ENCODE peak calls at places on chromosomes 6 and 20, in five cellular contexts. K is GM23338; C is CD4-positive, CD25-positive, alpha-beta regulatory T cell; W is Panc1; X is psoas muscle. Z is an unnamed sample. For H3K4me1, the result is how much of the 10 kb centered on the place peaks cover.

GRCh38 chr6:168138436-168138835 is 59.4 kb upstream of the FRMD1 start:
- DNase-seq in X (no peak), K (no peak), W (no peak), C (no peak), Z (no peak)

GRCh38 chr6:157946865-157947532 is 34.7 kb upstream of the SYNJ2 start:
- DNase-seq in W (peak), C (no peak), K (peak), X (no peak), Z (no peak)

GRCh38 chr6:42661540-42662153 is 60.8 kb downstream of the PRPH2 start:
- DNase-seq in X (peak), K (peak), W (peak), C (peak), Z (peak)

GRCh38 chr6:46320505-46320904 is 149.7 kb upstream of the ENPP5 start:
- DNase-seq in X (no peak), C (no peak), W (no peak), K (no peak), Z (no peak)

GRCh38 chr20:62665826-62666735 is 23.8 kb downstream of the SLCO4A1 start:
- DNase-seq in X (no peak), C (no peak), W (no peak), K (no peak), Z (no peak)

GRCh38 chr6:30684386-30685156 is 1.9 kb downstream of the PPP1R18 start:
- DNase-seq in K (no peak), C (peak), X (peak), W (no peak), Z (peak)

GRCh38 chr20:10419550-10420133 is 14.4 kb downstream of the MKKS start:
- DNase-seq in X (no peak), C (no peak), W (peak), K (no peak), Z (no peak)

GRCh38 chr6:105616521-105616920 is 213.6 kb upstream of the PREP start:
- DNase-seq in W (no peak), K (no peak), X (no peak), C (no peak), Z (no peak)

GRCh38 chr6:90948540-90948939 is 361.7 kb upstream of the MAP3K7 start:
- DNase-seq in W (no peak), X (no peak), K (no peak), C (no peak), Z (peak)

GRCh38 chr20:22890605-22891300 is 144.4 kb upstream of the SSTR4 start:
- DNase-seq in C (no peak), K (no peak), W (no peak), X (no peak), Z (no peak)

GRCh38 chr6:156828280-156828703 is 51.1 kb downstream of the ARID1B start:
- DNase-seq in W (peak), K (no peak), X (peak), C (no peak), Z (no peak)

GRCh38 chr6:150636808-150637207 is 37.1 kb downstream of the PLEKHG1 start:
- DNase-seq in K (no peak), C (no peak), X (no peak), W (no peak), Z (no peak)

GRCh38 chr6:150635906-150636514 is 36.3 kb downstream of the PLEKHG1 start:
- DNase-seq in K (no peak), X (no peak), C (no peak), W (no peak), Z (no peak)

GRCh38 chr6:150633466-150633795 is 33.7 kb downstream of the PLEKHG1 start:
- DNase-seq in K (no peak), W (no peak), C (no peak), X (no peak), Z (no peak)

GRCh38 chr6:150632785-150633465 is 33.2 kb downstream of the PLEKHG1 start:
- DNase-seq in X (no peak), W (no peak), C (no peak), K (no peak), Z (no peak)

GRCh38 chr6:150634641-150635292 is 35.1 kb downstream of the PLEKHG1 start:
- DNase-seq in K (peak), C (no peak), W (no peak), X (no peak), Z (no peak)
- H3K4me1 ChIP-seq in K (under half), C (under half), W (under half), X (under half), Z (under half)

DNA sequence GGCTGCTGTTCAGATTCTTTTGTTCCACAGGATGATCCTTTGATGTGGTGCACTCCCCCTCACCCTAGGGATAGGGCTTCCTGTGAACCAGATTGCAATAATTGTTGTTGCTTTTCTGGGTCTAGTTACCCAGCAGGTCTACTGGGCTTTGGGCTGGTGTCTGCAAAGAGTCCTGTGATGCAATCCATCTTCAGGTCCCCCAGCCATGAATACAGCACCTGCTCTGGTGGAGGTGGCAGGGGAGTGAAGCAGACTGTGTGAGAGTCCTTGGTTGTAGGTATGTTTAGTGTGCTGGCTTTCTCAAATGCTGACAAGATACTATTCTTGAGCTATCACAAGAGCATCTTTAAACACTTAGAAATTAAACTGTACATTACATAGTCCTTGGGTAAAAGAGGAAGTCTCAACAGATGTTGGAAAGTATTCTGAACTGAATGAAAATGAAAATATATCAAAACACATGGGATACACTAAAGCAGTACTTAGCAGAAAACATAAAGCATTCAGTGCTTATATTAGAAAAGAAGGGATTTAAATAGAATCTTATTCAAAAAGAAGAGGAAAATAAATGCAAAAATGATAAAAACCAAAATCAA is 49.1 kb upstream of the CCR6 start:
- DNase-seq in X (no peak), C (no peak), W (no peak), K (no peak), Z (no peak)
- H3K4me3 ChIP-seq in X (no peak), C (no peak), W (no peak), K (no peak), Z (no peak)

GRCh38 chr6:108637963-108638362 is 77.2 kb downstream of the FOXO3 start:
- DNase-seq in K (no peak), W (no peak), X (no peak), C (no peak), Z (no peak)
- H3K4me1 ChIP-seq in K (half or more), W (under half), X (half or more), C (under half), Z (under half)

DNA sequence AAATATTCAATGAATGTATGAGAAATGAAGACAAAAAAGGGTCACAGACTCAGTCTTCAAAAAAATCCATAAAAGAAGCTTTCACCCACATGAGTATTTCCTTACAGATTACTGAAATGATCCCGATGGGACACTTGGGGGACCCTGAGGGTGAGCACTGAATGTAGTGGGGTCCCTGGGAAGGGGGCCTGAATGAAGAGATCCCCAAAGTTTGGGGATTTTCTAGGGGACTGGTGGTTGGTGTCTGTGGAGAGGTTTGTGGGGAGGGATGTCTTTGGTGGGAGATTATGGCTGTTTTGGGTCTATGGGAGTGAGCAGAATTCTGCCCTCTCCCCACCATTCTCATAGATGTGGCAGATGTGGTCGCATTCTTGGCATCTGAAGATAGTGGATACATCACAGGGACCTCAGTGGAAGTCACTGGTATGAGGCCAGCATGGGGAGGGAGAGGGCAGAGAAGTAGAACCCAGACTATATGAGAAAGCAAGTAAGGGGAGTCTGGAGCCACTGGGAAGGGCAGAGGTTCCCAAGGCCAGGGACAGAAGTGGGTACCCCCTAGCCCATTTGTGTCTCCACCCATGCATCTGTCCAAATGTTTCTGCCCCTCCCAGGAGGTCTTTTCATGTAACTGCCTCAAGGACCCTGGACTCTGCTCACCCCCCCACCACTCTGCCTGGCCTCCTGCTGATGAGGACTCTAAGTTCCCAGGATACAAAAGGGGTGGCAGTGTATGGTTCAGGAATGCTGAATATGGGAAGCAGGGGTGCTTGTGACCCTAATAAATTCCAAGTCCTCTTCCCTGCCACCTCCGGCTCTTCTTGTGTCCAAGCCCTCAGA is 1.8 kb downstream of the HSD17B8 start:
- DNase-seq in X (no peak), C (no peak), K (no peak), W (no peak), Z (no peak)
- H3K4me3 ChIP-seq in X (no peak), C (no peak), K (peak), W (no peak), Z (no peak)

DNA sequence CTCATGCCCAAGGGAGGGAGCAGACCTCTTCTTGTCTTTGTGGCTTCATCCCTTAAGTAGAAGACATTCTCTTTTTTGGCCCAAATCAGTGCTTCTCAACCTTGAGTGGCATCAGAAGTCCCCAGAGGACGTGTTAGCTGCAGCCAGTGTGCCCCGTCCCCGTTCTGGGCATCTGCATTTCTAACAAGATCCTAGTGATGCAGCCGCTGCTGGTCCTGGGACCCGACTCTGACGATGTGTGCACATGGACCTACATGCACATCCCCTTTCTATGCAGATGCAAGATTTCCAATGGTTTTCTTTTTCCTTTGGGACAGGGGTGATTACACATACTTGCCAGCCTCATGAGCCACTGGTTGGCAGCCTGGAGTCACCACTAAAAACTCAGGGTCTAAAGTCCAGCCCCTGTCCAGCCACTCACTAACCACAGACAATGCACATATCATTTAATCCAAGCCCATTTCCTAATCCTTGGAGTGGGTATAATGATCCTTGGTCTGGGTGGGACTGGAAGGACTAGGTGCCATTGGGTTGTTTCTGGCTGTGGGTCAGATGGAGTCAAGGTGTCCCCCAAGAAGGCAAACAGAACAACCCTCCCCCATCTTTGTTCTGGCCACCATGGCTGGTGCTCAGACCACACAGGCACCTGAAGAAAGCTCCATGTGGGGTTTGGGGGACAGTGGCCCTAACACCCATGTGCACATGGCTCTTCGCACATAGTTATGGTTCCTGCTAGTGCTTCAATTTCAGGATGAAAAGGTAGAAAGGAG is 6.4 kb downstream of the ACSS1 start:
- DNase-seq in W (no peak), C (no peak), X (peak), K (no peak), Z (no peak)
- H3K4me1 ChIP-seq in W (under half), C (under half), X (half or more), K (under half), Z (half or more)